ENCODE peak calls at places on chromosomes 3 and 15, in nine cellular contexts. J is endodermal cell; V is tibial artery; N is right lobe of liver; P is colonic mucosa; B is thoracic aorta; Z is HepG2; X is CD8-positive, alpha-beta T cell; E is cardiac muscle cell. W is an unnamed sample. For H3K4me1, the result is how much of the 10 kb centered on the place peaks cover.

GRCh38 chr3:128274837-128275236 is 121.6 kb downstream of the EEFSEC start:
- DNase-seq in E (peak), V (no peak), Z (no peak), P (no peak), J (peak), B (no peak), N (no peak), X (no peak), W (no peak)

GRCh38 chr3:63043631-63044030 is 168.4 kb upstream of the CADPS start:
- DNase-seq in Z (no peak), B (no peak), X (no peak), E (no peak), J (no peak), V (no peak), P (peak), N (no peak), W (peak)

GRCh38 chr3:74651239-74651638 is 36.8 kb upstream of the CNTN3 start:
- DNase-seq in B (no peak), N (no peak), V (no peak), Z (no peak), X (no peak), P (no peak), J (no peak), E (peak), W (no peak)

GRCh38 chr3:194117114-194117845 is 18.7 kb upstream of the HES1 start:
- DNase-seq in V (peak), E (no peak), J (no peak), N (peak), X (no peak), P (peak), Z (no peak), B (no peak), W (no peak)

GRCh38 chr3:134663646-134664456 is 13.0 kb upstream of the KY start:
- DNase-seq in B (no peak), E (peak), X (no peak), Z (no peak), J (no peak), N (no peak), V (no peak), P (no peak), W (no peak)

GRCh38 chr3:136343446-136343845 is 93.3 kb downstream of the PCCB start:
- DNase-seq in V (no peak), B (no peak), N (no peak), E (no peak), P (peak), J (no peak), X (no peak), Z (no peak), W (no peak)

GRCh38 chr3:64295594-64295993 is 70.3 kb upstream of the PRICKLE2 start:
- DNase-seq in V (no peak), P (no peak), Z (no peak), X (no peak), N (no peak), B (no peak), E (peak), J (no peak), W (no peak)

GRCh38 chr3:136120373-136121348 is 75.5 kb downstream of the MSL2 start:
- DNase-seq in B (no peak), Z (no peak), X (no peak), P (no peak), N (no peak), E (peak), J (no peak), V (no peak), W (no peak)

GRCh38 chr3:51434746-51435323 is 43.8 kb downstream of the RBM15B start:
- DNase-seq in J (peak), V (no peak), N (no peak), B (no peak), E (peak), Z (peak), P (peak), X (peak), W (peak)

GRCh38 chr3:7504886-7505775 is 644.2 kb downstream of the GRM7 start:
- DNase-seq in J (peak), Z (peak), P (no peak), V (no peak), B (peak), E (peak), N (no peak), X (no peak), W (no peak)

GRCh38 chr15:82124331-82125263 is 78.8 kb upstream of the MEX3B start:
- DNase-seq in E (no peak), X (no peak), Z (no peak), J (no peak), V (no peak), N (no peak), P (no peak), B (no peak), W (no peak)

GRCh38 chr3:123027292-123028232 is at the start of gene SEMA5B:
- DNase-seq in J (peak), E (peak), B (no peak), P (peak), X (no peak), N (peak), Z (no peak), V (peak), W (peak)

DNA sequence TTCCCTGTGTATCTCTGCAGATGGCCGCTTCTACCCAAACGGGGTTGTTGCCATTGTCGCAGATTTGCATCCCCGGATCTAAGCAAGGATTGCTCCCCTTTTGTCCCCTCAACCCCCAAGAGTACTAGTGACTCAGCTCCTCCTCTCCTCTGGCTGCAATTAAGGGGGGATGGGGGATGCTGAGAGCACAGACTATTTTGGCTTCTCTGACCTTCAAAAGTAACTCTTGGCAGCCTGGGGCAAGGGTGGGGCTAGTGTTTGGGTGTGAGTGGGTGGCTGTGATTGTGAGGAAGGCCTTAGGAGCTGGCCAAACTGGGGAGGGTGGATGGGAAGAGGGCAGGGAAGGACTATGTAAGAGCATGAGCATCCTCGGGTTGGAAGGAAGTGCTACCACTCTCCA is 1.2 kb upstream of the MAP1A start:
- DNase-seq in Z (no peak), X (no peak), E (peak), V (peak), B (peak), J (no peak), N (no peak), P (peak), W (no peak)
- H3K4me3 ChIP-seq in Z (no peak), X (no peak), E (no peak), V (peak), B (peak), J (no peak), N (no peak), P (no peak), W (no peak)

DNA sequence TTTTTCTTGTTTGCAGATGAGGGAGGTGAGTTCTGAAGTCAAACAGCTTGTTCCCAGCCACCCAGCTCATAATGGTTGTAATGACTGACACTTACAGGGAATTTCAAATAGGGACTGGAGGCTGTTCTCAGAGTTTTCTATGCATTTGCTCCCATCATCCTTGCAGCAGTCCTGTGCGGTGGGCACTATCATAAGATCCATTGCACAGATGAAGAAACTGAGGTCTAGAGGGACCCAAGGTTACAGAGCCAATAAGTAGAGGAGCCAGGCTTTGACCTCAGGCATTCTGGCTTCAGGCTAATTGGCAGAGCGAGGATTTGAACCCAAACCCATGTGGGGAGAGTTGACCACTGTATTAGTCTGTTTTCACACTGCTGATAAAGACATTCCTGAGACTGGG is 32.4 kb downstream of the FAH start:
- DNase-seq in N (no peak), E (no peak), V (no peak), P (no peak), B (no peak), Z (no peak), X (no peak), J (no peak), W (no peak)
- H3K4me1 ChIP-seq in N (under half), E (under half), V (under half), P (under half), B (under half), Z (under half), X (under half), J (under half), W (under half)

GRCh38 chr15:63402498-63403253 is 21.0 kb upstream of the CA12 start:
- DNase-seq in B (no peak), N (no peak), V (no peak), X (no peak), P (no peak), J (no peak), Z (peak), E (peak), W (no peak)
- TF ChIP-seq CTCF in B (peak), N (peak), V (peak), X (peak), P (peak), J (peak), Z (peak), E (peak), W (peak)

GRCh38 chr3:196533260-196533681 is 18.1 kb upstream of the SMCO1 start:
- DNase-seq in V (no peak), X (no peak), B (no peak), E (peak), Z (no peak), J (peak), P (no peak), N (no peak), W (no peak)
- H3K4me3 ChIP-seq in V (no peak), X (no peak), B (no peak), E (no peak), Z (no peak), J (peak), P (no peak), N (no peak), W (no peak)

DNA sequence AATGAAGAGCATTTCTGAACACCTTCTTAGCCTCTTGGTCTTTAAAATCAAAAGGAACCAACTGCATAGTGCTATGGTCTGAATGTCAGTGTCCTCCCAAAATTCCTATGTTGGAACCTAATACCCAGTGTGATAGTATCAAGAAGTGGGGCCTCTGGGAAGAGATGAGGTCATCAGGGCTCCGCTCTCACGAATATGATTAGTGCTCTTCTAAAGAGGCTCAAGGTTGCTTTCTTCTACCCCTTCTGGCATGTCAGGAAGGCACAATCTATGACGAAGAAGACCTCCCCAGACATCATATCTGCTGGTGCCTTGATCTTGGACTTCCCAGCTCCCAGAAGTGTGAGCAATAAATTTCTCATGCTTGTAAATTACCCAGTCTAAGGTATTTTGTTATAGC is 209.5 kb downstream of the MAGI1 start:
- DNase-seq in N (no peak), X (no peak), E (no peak), P (no peak), V (no peak), B (no peak), Z (no peak), J (no peak), W (no peak)
- H3K4me1 ChIP-seq in N (under half), X (under half), E (under half), P (under half), V (under half), B (under half), Z (under half), J (under half), W (under half)

GRCh38 chr3:126912491-126913195 is 70.3 kb upstream of the PLXNA1 start:
- DNase-seq in P (no peak), V (no peak), Z (no peak), E (no peak), N (no peak), B (no peak), J (no peak), X (no peak), W (no peak)
- TF ChIP-seq CTCF in P (no peak), V (no peak), Z (no peak), E (no peak), N (no peak), B (no peak), J (no peak), X (no peak), W (no peak)

W was measured in Peyer's patch.